ENCODE peak calls at places on chromosomes 4 and X, in four cellular contexts. U is K562, R is GM12878, P is HepG2. Y is an unnamed sample.

GRCh38 chrX:148310402-148311200 is 189.8 kb upstream of the AFF2 start:
- DNase-seq in P (no peak), U (no peak), R (peak), Y (no peak)

GRCh38 chr4:11596989-11597388 is 168.3 kb upstream of the HS3ST1 start:
- DNase-seq in U (no peak), P (no peak), R (no peak), Y (no peak)

GRCh38 chr4:112448211-112448745 is 67.7 kb downstream of the NEUROG2 start:
- DNase-seq in U (no peak), P (no peak), R (no peak), Y (peak)

GRCh38 chrX:39477438-39478120 is 620.2 kb downstream of the BCOR start:
- DNase-seq in P (no peak), R (no peak), U (peak), Y (peak)

GRCh38 chr4:130359537-130359936 is 1263.6 kb downstream of the C4orf33 start:
- DNase-seq in R (no peak), P (peak), U (peak), Y (no peak)

GRCh38 chr4:124631760-124632159 is 80.8 kb downstream of the ANKRD50 start:
- DNase-seq in P (no peak), R (no peak), U (peak), Y (peak)

GRCh38 chr4:122875949-122876348 is 46.4 kb downstream of the NUDT6 start:
- DNase-seq in U (no peak), P (no peak), R (no peak), Y (no peak)

GRCh38 chrX:151825927-151826471 is 86.7 kb upstream of the MAGEA4 start:
- DNase-seq in R (no peak), P (no peak), U (peak), Y (no peak)

GRCh38 chr4:89928867-89929266 is 34.2 kb downstream of the MMRN1 start:
- DNase-seq in U (no peak), R (no peak), P (no peak), Y (no peak)

GRCh38 chr4:13546374-13546854 is 2.1 kb upstream of the NKX3-2 start:
- DNase-seq in P (no peak), R (no peak), U (no peak), Y (no peak)

GRCh38 chrX:153669174-153669890 is 4.3 kb downstream of the PNCK start:
- DNase-seq in U (peak), R (no peak), P (no peak), Y (peak)

GRCh38 chr4:6473264-6474052 is 1.0 kb upstream of the PPP2R2C start:
- DNase-seq in U (no peak), P (no peak), R (no peak), Y (no peak)

GRCh38 chr4:8439914-8440490 is 521 bp downstream of the ACOX3 start:
- DNase-seq in U (peak), R (no peak), P (peak), Y (peak)

GRCh38 chrX:102077426-102077825 is 48.1 kb upstream of the TCEAL2 start:
- DNase-seq in U (no peak), R (no peak), P (no peak), Y (no peak)

GRCh38 chr4:126028871-126029270 is 714.1 kb downstream of the FAT4 start:
- DNase-seq in P (no peak), R (no peak), U (no peak), Y (no peak)

GRCh38 chrX:14489437-14489836 is 39.9 kb upstream of the GLRA2 start:
- DNase-seq in U (no peak), P (no peak), R (no peak), Y (no peak)

GRCh38 chrX:5730561-5730960 is 498.1 kb downstream of the NLGN4X start:
- DNase-seq in U (no peak), R (no peak), P (no peak), Y (no peak)

GRCh38 chr4:82090717-82091116 is 283.1 kb downstream of the HNRNPD start:
- DNase-seq in U (no peak), R (no peak), P (no peak), Y (no peak)
- TF ChIP-seq SP1 in U (no peak), R (no peak), P (no peak), Y (no peak)

GRCh38 chr4:143488684-143489083 is 24.8 kb upstream of the SMARCA5 start:
- DNase-seq in R (no peak), P (no peak), U (no peak), Y (no peak)

GRCh38 chr4:143482753-143483362 is 30.6 kb upstream of the SMARCA5 start:
- DNase-seq in U (peak), P (peak), R (no peak), Y (peak)

GRCh38 chr4:143489116-143489515 is 24.4 kb upstream of the SMARCA5 start:
- DNase-seq in P (no peak), R (no peak), U (no peak), Y (no peak)

GRCh38 chr4:143481361-143481760 is 32.1 kb upstream of the SMARCA5 start:
- DNase-seq in R (no peak), P (no peak), U (no peak), Y (no peak)

GRCh38 chr4:143486314-143486713 is 27.2 kb upstream of the SMARCA5 start:
- DNase-seq in P (no peak), U (no peak), R (no peak), Y (no peak)
- TF ChIP-seq FOXK2 in P (no peak), U (no peak), R (no peak), Y (no peak)

GRCh38 chrX:80578518-80579105 is 158.4 kb downstream of the TENT5D start:
- DNase-seq in P (peak), U (peak), R (no peak), Y (peak)
- TF ChIP-seq FOXM1 in P (no peak), U (no peak), R (no peak), Y (no peak)

GRCh38 chrX:140440891-140441290 is 64.0 kb downstream of the SOX3 start:
- DNase-seq in U (no peak), R (no peak), P (no peak), Y (no peak)

GRCh38 chrX:140434347-140434746 is 70.5 kb downstream of the SOX3 start:
- DNase-seq in R (no peak), P (no peak), U (no peak), Y (no peak)

GRCh38 chrX:140433582-140433981 is 71.3 kb downstream of the SOX3 start:
- DNase-seq in R (no peak), U (no peak), P (no peak), Y (no peak)

DNA sequence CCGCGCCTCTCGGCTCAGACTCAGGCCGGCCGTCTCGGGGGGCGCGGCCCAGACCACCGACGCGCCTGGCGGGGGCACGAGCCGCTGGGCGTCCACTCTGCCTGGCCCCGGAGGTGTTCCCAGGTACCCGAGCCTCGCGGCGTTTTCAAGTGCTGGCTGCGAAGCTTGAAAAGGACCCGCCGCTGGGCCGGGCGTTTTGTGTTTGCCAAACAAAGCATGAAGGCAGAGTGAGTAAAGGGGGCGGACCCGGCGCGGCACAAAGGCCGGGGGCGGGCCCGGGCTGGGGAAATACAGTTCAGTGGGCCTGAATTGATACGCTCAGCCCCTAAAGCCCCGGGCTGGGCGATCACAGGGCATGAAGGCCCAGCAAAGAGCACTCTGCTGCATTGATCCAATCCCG is 65.4 kb downstream of the SOX3 start:
- DNase-seq in R (no peak), U (no peak), P (peak), Y (no peak)
- TF ChIP-seq SP1 in R (no peak), U (no peak), P (no peak), Y (no peak)

GRCh38 chr4:87865288-87865687 is 32.5 kb downstream of the MEPE start:
- DNase-seq in P (peak), U (no peak), R (no peak), Y (no peak)
- TF ChIP-seq FOXK2 in P (no peak), U (no peak), R (no peak), Y (no peak)

GRCh38 chr4:38601244-38601915 is 62.6 kb upstream of the KLF3 start:
- DNase-seq in U (peak), P (peak), R (no peak), Y (no peak)
- TF ChIP-seq FOXM1 in U (no peak), P (no peak), R (no peak), Y (no peak)

Y was measured in HEK293T.